ENCODE peak calls at places on chromosomes 3 and 15, in seven cellular contexts. W is psoas muscle; U is fibroblast of the aortic adventitia; D is activated CD4-positive, alpha-beta T cell treated with anti-CD3 and anti-CD28 coated beads, Interleukin-2, amount 10 ng/mL, durations not matched to agents 24 days and 14 days; Q is endothelial cell; A is NCI-H345; T is NCI-H1092. J is an unnamed sample.

GRCh38 chr3:66093981-66094380 is 55.3 kb upstream of the MAGI1 start:
- DNase-seq in W (no peak), Q (no peak), D (no peak), U (no peak), A (no peak), T (no peak), J (no peak)

GRCh38 chr15:75732206-75732808 is 19.7 kb upstream of the CSPG4 start:
- DNase-seq in D (no peak), W (no peak), A (no peak), Q (no peak), T (no peak), U (no peak), J (no peak)

GRCh38 chr3:30475038-30475808 is 131.2 kb upstream of the TGFBR2 start:
- DNase-seq in A (no peak), W (no peak), Q (no peak), U (no peak), D (peak), T (no peak), J (no peak)

GRCh38 chr15:101320501-101321052 is 25.5 kb upstream of the SNRPA1 start:
- DNase-seq in A (no peak), W (peak), D (peak), T (no peak), U (no peak), Q (peak), J (peak)

GRCh38 chr15:101504373-101504772 is 14.9 kb upstream of the PCSK6 start:
- DNase-seq in U (no peak), D (peak), T (no peak), Q (no peak), A (no peak), W (no peak), J (no peak)

GRCh38 chr3:193701896-193702644 is 109.1 kb downstream of the OPA1 start:
- DNase-seq in D (no peak), U (peak), W (no peak), A (no peak), T (no peak), Q (no peak), J (no peak)

GRCh38 chr15:78059110-78059839 is 18.2 kb downstream of the TBC1D2B start:
- DNase-seq in A (no peak), T (no peak), D (no peak), U (no peak), Q (no peak), W (no peak), J (no peak)

GRCh38 chr15:40245666-40246065 is 6.8 kb downstream of the PAK6 start:
- DNase-seq in W (no peak), D (no peak), T (no peak), U (no peak), Q (no peak), A (no peak), J (no peak)

GRCh38 chr15:70165811-70166284 is 68.1 kb upstream of the TLE3 start:
- DNase-seq in A (no peak), Q (no peak), U (peak), D (no peak), W (peak), T (no peak), J (no peak)

GRCh38 chr3:60053518-60054265 is 1003.9 kb upstream of the CFAP20DC start:
- DNase-seq in W (no peak), A (no peak), U (no peak), Q (no peak), D (peak), T (no peak), J (peak)

GRCh38 chr3:172617013-172617706 is 93.7 kb downstream of the NCEH1 start:
- DNase-seq in T (no peak), A (no peak), Q (no peak), D (no peak), W (no peak), U (no peak), J (no peak)